ENCODE peak calls at places on chromosomes 2 and 18, in ten cellular contexts. One of them, this sample, is unnamed.

GRCh38 chr2:75021672-75022071 is 63.2 kb downstream of the POLE4 start:
- DNase-seq in tibial nerve: no peak
- DNase-seq in GM23248: peak; percentile 55
- DNase-seq in transverse colon: no peak
- DNase-seq in tibial artery: no peak
- DNase-seq in aorta: no peak
- DNase-seq in CD8-positive, alpha-beta memory T cell: no peak
- DNase-seq in mesenchymal stem cell: peak; percentile 50
- DNase-seq in right atrium auricular region: no peak
- DNase-seq in stomach: no peak
- DNase-seq in this sample: no peak

GRCh38 chr18:5868218-5868904 is 27.0 kb downstream of the TMEM200C start:
- DNase-seq in tibial artery: peak; percentile 60
- DNase-seq in mesenchymal stem cell: peak; percentile 78
- DNase-seq in GM23248: peak; percentile 94
- DNase-seq in transverse colon: peak; percentile 63
- DNase-seq in aorta: peak; percentile 53
- DNase-seq in right atrium auricular region: peak; percentile 64
- DNase-seq in CD8-positive, alpha-beta memory T cell: no peak
- DNase-seq in stomach: peak; percentile 63
- DNase-seq in tibial nerve: peak; percentile 75
- DNase-seq in this sample: peak; percentile 78

GRCh38 chr2:120566331-120567035 is 169.2 kb upstream of the GLI2 start:
- DNase-seq in stomach: peak; percentile 78
- DNase-seq in transverse colon: no peak
- DNase-seq in CD8-positive, alpha-beta memory T cell: no peak
- DNase-seq in tibial artery: peak; percentile 93
- DNase-seq in mesenchymal stem cell: no peak
- DNase-seq in GM23248: no peak
- DNase-seq in aorta: peak; percentile 92
- DNase-seq in tibial nerve: peak; percentile 81
- DNase-seq in right atrium auricular region: peak; percentile 96
- DNase-seq in this sample: peak; percentile 45

GRCh38 chr2:182426082-182426914 is 538 bp downstream of the PDE1A start:
- DNase-seq in GM23248: peak; percentile 50
- DNase-seq in stomach: no peak
- DNase-seq in tibial artery: no peak
- DNase-seq in transverse colon: no peak
- DNase-seq in right atrium auricular region: no peak
- DNase-seq in CD8-positive, alpha-beta memory T cell: no peak
- DNase-seq in mesenchymal stem cell: peak; percentile 53
- DNase-seq in aorta: no peak
- DNase-seq in tibial nerve: no peak
- DNase-seq in this sample: no peak

GRCh38 chr2:240405654-240406313 is 29.7 kb upstream of the GPC1 start:
- DNase-seq in GM23248: no peak
- DNase-seq in aorta: peak; percentile 24
- DNase-seq in stomach: peak; percentile 5
- DNase-seq in right atrium auricular region: no peak
- DNase-seq in tibial nerve: no peak
- DNase-seq in tibial artery: peak; percentile 12
- DNase-seq in transverse colon: no peak
- DNase-seq in mesenchymal stem cell: no peak
- DNase-seq in CD8-positive, alpha-beta memory T cell: no peak
- DNase-seq in this sample: no peak

GRCh38 chr2:41907716-41908328 is 140.0 kb upstream of the PKDCC start:
- DNase-seq in right atrium auricular region: no peak
- DNase-seq in tibial nerve: no peak
- DNase-seq in CD8-positive, alpha-beta memory T cell: no peak
- DNase-seq in transverse colon: no peak
- DNase-seq in stomach: no peak
- DNase-seq in GM23248: peak; percentile 62
- DNase-seq in tibial artery: no peak
- DNase-seq in mesenchymal stem cell: peak; percentile 61
- DNase-seq in aorta: no peak
- DNase-seq in this sample: peak; percentile 64

GRCh38 chr2:201656102-201656501 is 12.8 kb upstream of the TMEM237 start:
- DNase-seq in tibial nerve: no peak
- DNase-seq in GM23248: no peak
- DNase-seq in aorta: no peak
- DNase-seq in right atrium auricular region: no peak
- DNase-seq in mesenchymal stem cell: no peak
- DNase-seq in CD8-positive, alpha-beta memory T cell: no peak
- DNase-seq in stomach: no peak
- DNase-seq in transverse colon: no peak
- DNase-seq in tibial artery: no peak
- DNase-seq in this sample: no peak

GRCh38 chr18:75201273-75201898 is 7.6 kb downstream of the PTGR3 start:
- DNase-seq in transverse colon: no peak
- DNase-seq in stomach: peak; percentile 68
- DNase-seq in tibial nerve: no peak
- DNase-seq in aorta: no peak
- DNase-seq in mesenchymal stem cell: no peak
- DNase-seq in right atrium auricular region: no peak
- DNase-seq in tibial artery: no peak
- DNase-seq in CD8-positive, alpha-beta memory T cell: no peak
- DNase-seq in GM23248: no peak
- DNase-seq in this sample: no peak

GRCh38 chr2:8296340-8296739 is 385.5 kb upstream of the ID2 start:
- DNase-seq in GM23248: no peak
- DNase-seq in transverse colon: no peak
- DNase-seq in tibial nerve: no peak
- DNase-seq in CD8-positive, alpha-beta memory T cell: no peak
- DNase-seq in stomach: no peak
- DNase-seq in tibial artery: no peak
- DNase-seq in right atrium auricular region: no peak
- DNase-seq in mesenchymal stem cell: no peak
- DNase-seq in aorta: no peak
- DNase-seq in this sample: no peak

GRCh38 chr2:224722250-224722649 is 6.1 kb upstream of the CCDC195 start:
- DNase-seq in aorta: no peak
- DNase-seq in stomach: no peak
- DNase-seq in tibial artery: no peak
- DNase-seq in CD8-positive, alpha-beta memory T cell: no peak
- DNase-seq in tibial nerve: no peak
- DNase-seq in right atrium auricular region: no peak
- DNase-seq in mesenchymal stem cell: peak; percentile 8
- DNase-seq in transverse colon: no peak
- DNase-seq in GM23248: peak; percentile 71
- DNase-seq in this sample: peak; percentile 77

GRCh38 chr18:50231621-50232020 is 34.7 kb downstream of the CFAP53 start:
- DNase-seq in aorta: no peak
- DNase-seq in tibial nerve: no peak
- DNase-seq in tibial artery: no peak
- DNase-seq in GM23248: peak; percentile 33
- DNase-seq in stomach: no peak
- DNase-seq in mesenchymal stem cell: no peak
- DNase-seq in CD8-positive, alpha-beta memory T cell: no peak
- DNase-seq in transverse colon: no peak
- DNase-seq in right atrium auricular region: no peak
- DNase-seq in this sample: no peak

GRCh38 chr2:130344578-130344977 is 1.9 kb downstream of the IMP4 start:
- DNase-seq in tibial artery: no peak
- DNase-seq in tibial nerve: no peak
- DNase-seq in CD8-positive, alpha-beta memory T cell: no peak
- DNase-seq in right atrium auricular region: no peak
- DNase-seq in mesenchymal stem cell: no peak
- DNase-seq in aorta: no peak
- DNase-seq in GM23248: no peak
- DNase-seq in transverse colon: no peak
- DNase-seq in stomach: no peak
- DNase-seq in this sample: no peak

GRCh38 chr2:130346041-130346740 is 3.5 kb downstream of the IMP4 start:
- DNase-seq in CD8-positive, alpha-beta memory T cell: no peak
- DNase-seq in tibial nerve: no peak
- DNase-seq in stomach: no peak
- DNase-seq in right atrium auricular region: no peak
- DNase-seq in GM23248: no peak
- DNase-seq in tibial artery: no peak
- DNase-seq in aorta: no peak
- DNase-seq in transverse colon: no peak
- DNase-seq in mesenchymal stem cell: no peak
- DNase-seq in this sample: no peak

GRCh38 chr2:130346741-130347066 is 4.0 kb downstream of the IMP4 start:
- DNase-seq in right atrium auricular region: no peak
- DNase-seq in tibial artery: no peak
- DNase-seq in CD8-positive, alpha-beta memory T cell: no peak
- DNase-seq in tibial nerve: no peak
- DNase-seq in aorta: no peak
- DNase-seq in GM23248: no peak
- DNase-seq in transverse colon: no peak
- DNase-seq in mesenchymal stem cell: no peak
- DNase-seq in stomach: no peak
- DNase-seq in this sample: no peak

GRCh38 chr2:130345091-130345490 is 2.4 kb downstream of the IMP4 start:
- DNase-seq in right atrium auricular region: no peak
- DNase-seq in GM23248: no peak
- DNase-seq in CD8-positive, alpha-beta memory T cell: no peak
- DNase-seq in stomach: no peak
- DNase-seq in tibial artery: no peak
- DNase-seq in transverse colon: no peak
- DNase-seq in tibial nerve: no peak
- DNase-seq in mesenchymal stem cell: no peak
- DNase-seq in aorta: no peak
- DNase-seq in this sample: no peak

GRCh38 chr2:130345611-130346010 is 2.9 kb downstream of the IMP4 start:
- DNase-seq in stomach: no peak
- DNase-seq in aorta: no peak
- DNase-seq in transverse colon: no peak
- DNase-seq in tibial artery: no peak
- DNase-seq in CD8-positive, alpha-beta memory T cell: no peak
- DNase-seq in GM23248: no peak
- DNase-seq in mesenchymal stem cell: no peak
- DNase-seq in right atrium auricular region: no peak
- DNase-seq in tibial nerve: no peak
- DNase-seq in this sample: no peak
- H3K4me1 ChIP-seq in stomach: peaks cover 18% of the 10 kb centered on the region
- H3K4me1 ChIP-seq in aorta: no peaks in the 10 kb centered on the region
- H3K4me1 ChIP-seq in transverse colon: peaks cover 17% of the 10 kb centered on the region
- H3K4me1 ChIP-seq in tibial artery: peaks cover 22% of the 10 kb centered on the region
- H3K4me1 ChIP-seq in CD8-positive, alpha-beta memory T cell: peaks cover 23% of the 10 kb centered on the region
- H3K4me1 ChIP-seq in GM23248: peaks cover 5% of the 10 kb centered on the region
- H3K4me1 ChIP-seq in mesenchymal stem cell: peaks cover 7% of the 10 kb centered on the region
- H3K4me1 ChIP-seq in right atrium auricular region: no peaks in the 10 kb centered on the region
- H3K4me1 ChIP-seq in tibial nerve: peaks cover 25% of the 10 kb centered on the region
- H3K4me1 ChIP-seq in this sample: peaks cover 3% of the 10 kb centered on the region

DNA sequence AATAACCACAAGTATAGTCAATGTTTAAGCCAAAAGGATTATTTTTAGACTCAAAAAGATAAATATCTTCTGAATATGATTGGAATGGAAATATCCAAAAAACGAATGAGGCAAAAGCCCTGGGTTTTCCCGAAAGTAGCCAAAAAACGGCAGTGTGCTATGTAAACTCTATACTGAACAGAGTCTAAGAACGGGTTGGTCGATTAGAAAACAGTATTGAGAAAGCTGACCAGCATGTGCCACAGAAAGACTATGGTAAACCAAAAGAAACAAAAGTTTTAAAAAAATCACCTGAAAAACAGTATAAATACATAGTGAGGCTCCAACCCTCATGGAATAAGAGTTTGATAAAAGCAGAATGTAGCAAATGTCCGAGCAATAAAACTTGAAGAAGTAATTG is 92.0 kb upstream of the DLGAP1 start:
- DNase-seq in tibial nerve: no peak
- DNase-seq in tibial artery: no peak
- DNase-seq in stomach: no peak
- DNase-seq in mesenchymal stem cell: no peak
- DNase-seq in aorta: no peak
- DNase-seq in right atrium auricular region: no peak
- DNase-seq in CD8-positive, alpha-beta memory T cell: no peak
- DNase-seq in transverse colon: no peak
- DNase-seq in GM23248: no peak
- DNase-seq in this sample: no peak
- H3K27ac ChIP-seq in tibial nerve: no peak overlapping the region
- H3K27ac ChIP-seq in tibial artery: no peak overlapping the region
- H3K27ac ChIP-seq in stomach: no peak overlapping the region
- H3K27ac ChIP-seq in mesenchymal stem cell: no peak overlapping the region
- H3K27ac ChIP-seq in aorta: no peak overlapping the region
- H3K27ac ChIP-seq in right atrium auricular region: no peak overlapping the region
- H3K27ac ChIP-seq in CD8-positive, alpha-beta memory T cell: no peak overlapping the region
- H3K27ac ChIP-seq in transverse colon: no peak overlapping the region
- H3K27ac ChIP-seq in GM23248: no peak overlapping the region
- H3K27ac ChIP-seq in this sample: no peak overlapping the region

GRCh38 chr2:187985195-187985594 is 306.5 kb upstream of the GULP1 start:
- DNase-seq in aorta: no peak
- DNase-seq in stomach: no peak
- DNase-seq in CD8-positive, alpha-beta memory T cell: no peak
- DNase-seq in transverse colon: no peak
- DNase-seq in right atrium auricular region: no peak
- DNase-seq in mesenchymal stem cell: no peak
- DNase-seq in tibial artery: no peak
- DNase-seq in tibial nerve: no peak
- DNase-seq in GM23248: no peak
- DNase-seq in this sample: no peak

GRCh38 chr2:187985923-187986322 is 305.8 kb upstream of the GULP1 start:
- DNase-seq in mesenchymal stem cell: no peak
- DNase-seq in stomach: no peak
- DNase-seq in right atrium auricular region: no peak
- DNase-seq in GM23248: peak; percentile 20
- DNase-seq in transverse colon: no peak
- DNase-seq in tibial nerve: no peak
- DNase-seq in tibial artery: no peak
- DNase-seq in aorta: no peak
- DNase-seq in CD8-positive, alpha-beta memory T cell: no peak
- DNase-seq in this sample: no peak

GRCh38 chr2:187978341-187978740 is 313.3 kb upstream of the GULP1 start:
- DNase-seq in right atrium auricular region: no peak
- DNase-seq in GM23248: no peak
- DNase-seq in mesenchymal stem cell: no peak
- DNase-seq in stomach: no peak
- DNase-seq in transverse colon: no peak
- DNase-seq in aorta: no peak
- DNase-seq in tibial nerve: no peak
- DNase-seq in CD8-positive, alpha-beta memory T cell: no peak
- DNase-seq in tibial artery: no peak
- DNase-seq in this sample: no peak

GRCh38 chr2:187986392-187987105 is 305.1 kb upstream of the GULP1 start:
- DNase-seq in GM23248: peak; percentile 30
- DNase-seq in tibial artery: no peak
- DNase-seq in stomach: no peak
- DNase-seq in mesenchymal stem cell: no peak
- DNase-seq in aorta: no peak
- DNase-seq in CD8-positive, alpha-beta memory T cell: no peak
- DNase-seq in transverse colon: no peak
- DNase-seq in tibial nerve: no peak
- DNase-seq in right atrium auricular region: no peak
- DNase-seq in this sample: no peak

GRCh38 chr2:187982668-187983067 is 309.0 kb upstream of the GULP1 start:
- DNase-seq in tibial artery: no peak
- DNase-seq in GM23248: peak; percentile 88
- DNase-seq in CD8-positive, alpha-beta memory T cell: no peak
- DNase-seq in tibial nerve: peak; percentile 25
- DNase-seq in stomach: no peak
- DNase-seq in right atrium auricular region: no peak
- DNase-seq in transverse colon: no peak
- DNase-seq in mesenchymal stem cell: peak; percentile 97
- DNase-seq in aorta: no peak
- DNase-seq in this sample: peak; percentile 90
- H3K4me1 ChIP-seq in tibial artery: peaks cover 3% of the 10 kb centered on the region
- H3K4me1 ChIP-seq in GM23248: peaks cover 19% of the 10 kb centered on the region
- H3K4me1 ChIP-seq in CD8-positive, alpha-beta memory T cell: no peaks in the 10 kb centered on the region
- H3K4me1 ChIP-seq in tibial nerve: peaks cover 16% of the 10 kb centered on the region
- H3K4me1 ChIP-seq in stomach: no peaks in the 10 kb centered on the region
- H3K4me1 ChIP-seq in right atrium auricular region: no peaks in the 10 kb centered on the region
- H3K4me1 ChIP-seq in transverse colon: no peaks in the 10 kb centered on the region
- H3K4me1 ChIP-seq in mesenchymal stem cell: no peaks in the 10 kb centered on the region
- H3K4me1 ChIP-seq in aorta: peaks cover 2% of the 10 kb centered on the region
- H3K4me1 ChIP-seq in this sample: peaks cover 26% of the 10 kb centered on the region

GRCh38 chr2:217055624-217056023 is 195.8 kb upstream of the TNP1 start:
- DNase-seq in tibial nerve: no peak
- DNase-seq in transverse colon: no peak
- DNase-seq in mesenchymal stem cell: no peak
- DNase-seq in right atrium auricular region: no peak
- DNase-seq in CD8-positive, alpha-beta memory T cell: no peak
- DNase-seq in aorta: no peak
- DNase-seq in tibial artery: no peak
- DNase-seq in stomach: no peak
- DNase-seq in GM23248: no peak
- DNase-seq in this sample: no peak
- H3K27ac ChIP-seq in tibial nerve: no peak overlapping the region
- H3K27ac ChIP-seq in transverse colon: no peak overlapping the region
- H3K27ac ChIP-seq in mesenchymal stem cell: no peak overlapping the region
- H3K27ac ChIP-seq in right atrium auricular region: no peak overlapping the region
- H3K27ac ChIP-seq in CD8-positive, alpha-beta memory T cell: no peak overlapping the region
- H3K27ac ChIP-seq in aorta: peak overlapping the region; percentile 70
- H3K27ac ChIP-seq in tibial artery: peak overlapping the region; percentile 50
- H3K27ac ChIP-seq in stomach: no peak overlapping the region
- H3K27ac ChIP-seq in GM23248: no peak overlapping the region
- H3K27ac ChIP-seq in this sample: no peak overlapping the region